ENCODE peak calls at places on chromosomes 12 and 14, in six cellular contexts. K is DMS 273 treated with DMSO at 0.1 percent for 48 hours, G is lung microvascular endothelial cell, T is AG10803, R is endothelial cell, L is Kasumi-1. Z is an unnamed sample.

GRCh38 chr12:10170199-10170598 is 1.7 kb downstream of the OLR1 start:
- DNase-seq in K (no peak), G (no peak), T (peak), R (no peak), L (no peak), Z (no peak)

GRCh38 chr12:118429703-118430383 is 53.5 kb downstream of the SUDS3 start:
- DNase-seq in K (no peak), G (no peak), T (no peak), R (no peak), L (no peak), Z (no peak)

GRCh38 chr12:131271724-131272123 is 318.0 kb downstream of the ADGRD1 start:
- DNase-seq in K (no peak), G (no peak), T (no peak), R (no peak), L (no peak), Z (no peak)

GRCh38 chr12:66861157-66861750 is 182.4 kb upstream of the GRIP1 start:
- DNase-seq in K (no peak), G (peak), T (peak), R (peak), L (peak), Z (peak)

GRCh38 chr14:106691601-106692291 is 1165.4 kb downstream of the TMEM121 start:
- DNase-seq in K (no peak), G (no peak), T (no peak), R (no peak), L (no peak), Z (peak)

GRCh38 chr12:78966926-78967325 is 102.4 kb downstream of the SYT1 start:
- DNase-seq in K (no peak), G (no peak), T (no peak), R (no peak), L (no peak), Z (no peak)

GRCh38 chr14:31362746-31363145 is 57.6 kb downstream of the HEATR5A start:
- DNase-seq in K (no peak), G (no peak), T (no peak), R (no peak), L (no peak), Z (no peak)

GRCh38 chr14:93033039-93033982 is 82.4 kb downstream of the ITPK1 start:
- DNase-seq in K (no peak), G (no peak), T (no peak), R (no peak), L (peak), Z (no peak)

GRCh38 chr14:95190346-95190840 is 33.1 kb upstream of the DICER1 start:
- DNase-seq in K (no peak), G (no peak), T (peak), R (no peak), L (no peak), Z (no peak)

GRCh38 chr14:24251880-24252288 is 9.5 kb upstream of the TINF2 start:
- DNase-seq in K (no peak), G (no peak), T (peak), R (no peak), L (no peak), Z (no peak)

GRCh38 chr12:124321040-124321481 is 26.2 kb downstream of the RFLNA start:
- DNase-seq in K (no peak), G (peak), T (peak), R (peak), L (peak), Z (peak)

GRCh38 chr12:68271346-68271745 is 17.9 kb upstream of the IL22 start:
- DNase-seq in K (no peak), G (no peak), T (peak), R (no peak), L (no peak), Z (no peak)

GRCh38 chr12:96049096-96049495 is 13.7 kb upstream of the LTA4H start:
- DNase-seq in K (no peak), G (no peak), T (no peak), R (no peak), L (no peak), Z (no peak)

GRCh38 chr14:77315115-77315944 is 5.4 kb downstream of the POMT2 start:
- DNase-seq in K (no peak), G (no peak), T (no peak), R (no peak), L (no peak), Z (no peak)

GRCh38 chr12:109962388-109962787 is 33.8 kb downstream of the GIT2 start:
- DNase-seq in K (peak), G (no peak), T (peak), R (no peak), L (no peak), Z (no peak)

GRCh38 chr14:43019826-43020225 is 1413.2 kb downstream of the LRFN5 start:
- DNase-seq in K (no peak), G (no peak), T (no peak), R (no peak), L (no peak), Z (peak)

GRCh38 chr14:68047910-68048309 is 228.3 kb downstream of the RAD51B start:
- DNase-seq in K (no peak), G (no peak), T (peak), R (no peak), L (no peak), Z (no peak)

GRCh38 chr12:89161553-89161952 is 190.7 kb downstream of the DUSP6 start:
- DNase-seq in K (no peak), G (no peak), T (no peak), R (no peak), L (peak), Z (no peak)

GRCh38 chr12:64400041-64400440 is 4.2 kb upstream of the XPOT start:
- DNase-seq in K (no peak), G (no peak), T (peak), R (no peak), L (no peak), Z (no peak)

GRCh38 chr12:171743-172705 is 41.9 kb downstream of the SLC6A12 start:
- DNase-seq in K (no peak), G (no peak), T (no peak), R (no peak), L (no peak), Z (no peak)

GRCh38 chr12:78891646-78892353 is 27.2 kb downstream of the SYT1 start:
- DNase-seq in K (no peak), G (no peak), T (no peak), R (no peak), L (no peak), Z (no peak)

GRCh38 chr12:124812356-124812755 is 51.3 kb downstream of the SCARB1 start:
- DNase-seq in K (no peak), G (no peak), T (no peak), R (no peak), L (no peak), Z (no peak)

GRCh38 chr14:44954750-44955149 is 7.0 kb downstream of the KLHL28 start:
- DNase-seq in K (no peak), G (no peak), T (no peak), R (no peak), L (no peak), Z (no peak)

GRCh38 chr12:59928416-59928815 is 332.6 kb downstream of the SLC16A7 start:
- DNase-seq in K (no peak), G (no peak), T (no peak), R (no peak), L (no peak), Z (no peak)

GRCh38 chr14:91396959-91397815 is 20.4 kb downstream of the CCDC88C start:
- DNase-seq in K (no peak), G (no peak), T (no peak), R (no peak), L (peak), Z (no peak)

GRCh38 chr14:28780843-28781503 is 14.4 kb downstream of the FOXG1 start:
- DNase-seq in K (no peak), G (no peak), T (no peak), R (no peak), L (no peak), Z (no peak)

GRCh38 chr12:124464830-124465229 is 102.6 kb downstream of the NCOR2 start:
- DNase-seq in K (no peak), G (no peak), T (no peak), R (no peak), L (no peak), Z (no peak)

GRCh38 chr12:9707864-9708808 is 24.8 kb downstream of the CLECL1 start:
- DNase-seq in K (no peak), G (peak), T (peak), R (peak), L (peak), Z (peak)

GRCh38 chr12:24820872-24821271 is 128.0 kb downstream of the BCAT1 start:
- DNase-seq in K (no peak), G (no peak), T (peak), R (no peak), L (no peak), Z (no peak)

GRCh38 chr14:56055521-56055920 is 62.7 kb upstream of the PELI2 start:
- DNase-seq in K (no peak), G (no peak), T (no peak), R (no peak), L (no peak), Z (no peak)

GRCh38 chr12:89475203-89475990 is 49.2 kb downstream of the GALNT4 start:
- DNase-seq in K (no peak), G (no peak), T (no peak), R (no peak), L (no peak), Z (no peak)